ENCODE peak calls at places on chromosomes 13 and 19, in seven cellular contexts. One of them, this sample, is unnamed.

GRCh38 chr13:90448466-90449037 is 898.9 kb upstream of the MIR17HG start:
- DNase-seq in IMR-90: no peak
- DNase-seq in endodermal cell: no peak
- DNase-seq in A673: no peak
- DNase-seq in lower lobe of right lung: no peak
- DNase-seq in ovary: no peak
- DNase-seq in SJSA1: no peak
- DNase-seq in this sample: no peak

GRCh38 chr19:38743394-38744297 is 628 bp downstream of the CAPN12 start:
- DNase-seq in A673: no peak
- DNase-seq in ovary: peak; percentile 38
- DNase-seq in lower lobe of right lung: peak; percentile 45
- DNase-seq in SJSA1: no peak
- DNase-seq in IMR-90: no peak
- DNase-seq in endodermal cell: no peak
- DNase-seq in this sample: no peak

GRCh38 chr19:16057062-16057461 is 19.2 kb upstream of the TPM4 start:
- DNase-seq in A673: no peak
- DNase-seq in SJSA1: no peak
- DNase-seq in ovary: no peak
- DNase-seq in IMR-90: no peak
- DNase-seq in endodermal cell: no peak
- DNase-seq in lower lobe of right lung: no peak
- DNase-seq in this sample: no peak

GRCh38 chr19:41641879-41642485 is 15.1 kb upstream of the CEACAM4 start:
- DNase-seq in A673: peak; percentile 84
- DNase-seq in endodermal cell: peak; percentile 89
- DNase-seq in lower lobe of right lung: peak; percentile 65
- DNase-seq in ovary: no peak
- DNase-seq in IMR-90: peak; percentile 37
- DNase-seq in SJSA1: peak; percentile 61
- DNase-seq in this sample: peak; percentile 45

GRCh38 chr13:68713394-68713793 is 1394.2 kb upstream of the ATXN8OS start:
- DNase-seq in SJSA1: no peak
- DNase-seq in A673: no peak
- DNase-seq in IMR-90: no peak
- DNase-seq in lower lobe of right lung: no peak
- DNase-seq in ovary: no peak
- DNase-seq in endodermal cell: peak; percentile 61
- DNase-seq in this sample: peak; percentile 82

GRCh38 chr19:1408300-1409203 is 1.2 kb downstream of the DAZAP1 start:
- DNase-seq in SJSA1: peak; percentile 67
- DNase-seq in ovary: peak; percentile 68
- DNase-seq in IMR-90: peak; percentile 50
- DNase-seq in A673: peak; percentile 52
- DNase-seq in lower lobe of right lung: peak; percentile 79
- DNase-seq in endodermal cell: peak; percentile 72
- DNase-seq in this sample: peak; percentile 70

GRCh38 chr19:44812142-44812718 is 3.3 kb downstream of the BCAM start:
- DNase-seq in endodermal cell: no peak
- DNase-seq in SJSA1: no peak
- DNase-seq in lower lobe of right lung: no peak
- DNase-seq in IMR-90: no peak
- DNase-seq in ovary: no peak
- DNase-seq in A673: no peak
- DNase-seq in this sample: no peak

GRCh38 chr19:33431986-33432385 is 58.5 kb downstream of the CEBPG start:
- DNase-seq in ovary: no peak
- DNase-seq in A673: no peak
- DNase-seq in endodermal cell: no peak
- DNase-seq in SJSA1: no peak
- DNase-seq in lower lobe of right lung: peak; percentile 19
- DNase-seq in IMR-90: no peak
- DNase-seq in this sample: no peak

GRCh38 chr19:18481505-18482222 is 40.2 kb downstream of the ELL start:
- DNase-seq in ovary: no peak
- DNase-seq in SJSA1: no peak
- DNase-seq in A673: no peak
- DNase-seq in endodermal cell: no peak
- DNase-seq in IMR-90: no peak
- DNase-seq in lower lobe of right lung: no peak
- DNase-seq in this sample: no peak

GRCh38 chr19:18477042-18477760 is 39.3 kb upstream of the ISYNA1 start:
- DNase-seq in lower lobe of right lung: no peak
- DNase-seq in endodermal cell: no peak
- DNase-seq in IMR-90: no peak
- DNase-seq in A673: peak; percentile 50
- DNase-seq in ovary: no peak
- DNase-seq in SJSA1: no peak
- DNase-seq in this sample: no peak

GRCh38 chr19:18477974-18478373 is 40.0 kb upstream of the ISYNA1 start:
- DNase-seq in ovary: no peak
- DNase-seq in endodermal cell: no peak
- DNase-seq in A673: no peak
- DNase-seq in IMR-90: no peak
- DNase-seq in SJSA1: no peak
- DNase-seq in lower lobe of right lung: no peak
- DNase-seq in this sample: no peak

GRCh38 chr19:18478545-18479311 is 40.8 kb upstream of the ISYNA1 start:
- DNase-seq in A673: peak; percentile 78
- DNase-seq in endodermal cell: no peak
- DNase-seq in ovary: peak; percentile 69
- DNase-seq in SJSA1: peak; percentile 80
- DNase-seq in lower lobe of right lung: peak; percentile 86
- DNase-seq in IMR-90: peak; percentile 94
- DNase-seq in this sample: no peak

GRCh38 chr19:18479964-18480723 is 41.7 kb downstream of the ELL start:
- DNase-seq in lower lobe of right lung: peak; percentile 74
- DNase-seq in endodermal cell: no peak
- DNase-seq in SJSA1: peak; percentile 81
- DNase-seq in A673: no peak
- DNase-seq in IMR-90: peak; percentile 64
- DNase-seq in ovary: peak; percentile 67
- DNase-seq in this sample: no peak
- H3K4me1 ChIP-seq in lower lobe of right lung: peaks cover 84% of the 10 kb centered on the region
- H3K4me1 ChIP-seq in endodermal cell: no peaks in the 10 kb centered on the region
- H3K4me1 ChIP-seq in SJSA1: peaks cover 38% of the 10 kb centered on the region
- H3K4me1 ChIP-seq in A673: peaks cover 32% of the 10 kb centered on the region
- H3K4me1 ChIP-seq in IMR-90: peaks cover 35% of the 10 kb centered on the region
- H3K4me1 ChIP-seq in ovary: peaks cover 23% of the 10 kb centered on the region
- H3K4me1 ChIP-seq in this sample: no peaks in the 10 kb centered on the region

GRCh38 chr13:112722433-112723250 is 32.8 kb downstream of the ATP11A start:
- DNase-seq in lower lobe of right lung: peak; percentile 74
- DNase-seq in A673: no peak
- DNase-seq in IMR-90: peak; percentile 98
- DNase-seq in endodermal cell: peak; percentile 77
- DNase-seq in SJSA1: peak; percentile 62
- DNase-seq in ovary: peak; percentile 81
- DNase-seq in this sample: no peak

GRCh38 chr13:112721198-112722104 is 31.6 kb downstream of the ATP11A start:
- DNase-seq in lower lobe of right lung: peak; percentile 46
- DNase-seq in A673: no peak
- DNase-seq in endodermal cell: no peak
- DNase-seq in IMR-90: no peak
- DNase-seq in SJSA1: no peak
- DNase-seq in ovary: peak; percentile 47
- DNase-seq in this sample: no peak

GRCh38 chr13:112724788-112725345 is 35.0 kb downstream of the ATP11A start:
- DNase-seq in A673: no peak
- DNase-seq in SJSA1: no peak
- DNase-seq in endodermal cell: peak; percentile 43
- DNase-seq in IMR-90: no peak
- DNase-seq in lower lobe of right lung: no peak
- DNase-seq in ovary: peak; percentile 35
- DNase-seq in this sample: no peak

GRCh38 chr13:112725346-112726017 is 35.6 kb downstream of the ATP11A start:
- DNase-seq in IMR-90: peak; percentile 62
- DNase-seq in SJSA1: peak; percentile 52
- DNase-seq in ovary: peak; percentile 32
- DNase-seq in A673: no peak
- DNase-seq in lower lobe of right lung: peak; percentile 51
- DNase-seq in endodermal cell: peak; percentile 56
- DNase-seq in this sample: no peak

DNA sequence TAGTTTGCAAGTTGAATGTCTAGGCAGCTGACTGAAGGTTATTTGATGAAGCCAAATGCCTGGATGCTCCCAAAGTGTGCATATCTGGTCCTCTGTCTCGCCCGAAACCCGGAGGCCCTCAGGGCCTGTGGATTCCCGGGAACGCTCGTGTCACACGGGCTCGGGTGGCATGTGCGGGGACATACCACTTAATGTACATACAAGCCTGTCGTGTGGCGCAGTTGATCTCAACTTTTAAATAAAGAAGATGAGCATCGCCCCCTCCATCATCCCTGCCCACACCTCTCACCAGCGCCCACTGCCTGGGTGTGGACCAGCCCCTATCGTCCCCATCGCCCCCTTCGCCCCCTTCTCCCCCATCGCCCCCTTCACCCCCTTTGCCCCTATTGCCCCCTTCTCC is 33.9 kb downstream of the ATP11A start:
- DNase-seq in SJSA1: no peak
- DNase-seq in lower lobe of right lung: no peak
- DNase-seq in IMR-90: no peak
- DNase-seq in endodermal cell: peak; percentile 29
- DNase-seq in A673: no peak
- DNase-seq in ovary: peak; percentile 42
- DNase-seq in this sample: no peak
- H3K4me1 ChIP-seq in SJSA1: peaks cover 26% of the 10 kb centered on the region
- H3K4me1 ChIP-seq in lower lobe of right lung: peaks cover 58% of the 10 kb centered on the region
- H3K4me1 ChIP-seq in IMR-90: peaks cover 24% of the 10 kb centered on the region
- H3K4me1 ChIP-seq in endodermal cell: peaks cover 7% of the 10 kb centered on the region
- H3K4me1 ChIP-seq in A673: no peaks in the 10 kb centered on the region
- H3K4me1 ChIP-seq in ovary: peaks cover 9% of the 10 kb centered on the region
- H3K4me1 ChIP-seq in this sample: peaks cover 23% of the 10 kb centered on the region

DNA sequence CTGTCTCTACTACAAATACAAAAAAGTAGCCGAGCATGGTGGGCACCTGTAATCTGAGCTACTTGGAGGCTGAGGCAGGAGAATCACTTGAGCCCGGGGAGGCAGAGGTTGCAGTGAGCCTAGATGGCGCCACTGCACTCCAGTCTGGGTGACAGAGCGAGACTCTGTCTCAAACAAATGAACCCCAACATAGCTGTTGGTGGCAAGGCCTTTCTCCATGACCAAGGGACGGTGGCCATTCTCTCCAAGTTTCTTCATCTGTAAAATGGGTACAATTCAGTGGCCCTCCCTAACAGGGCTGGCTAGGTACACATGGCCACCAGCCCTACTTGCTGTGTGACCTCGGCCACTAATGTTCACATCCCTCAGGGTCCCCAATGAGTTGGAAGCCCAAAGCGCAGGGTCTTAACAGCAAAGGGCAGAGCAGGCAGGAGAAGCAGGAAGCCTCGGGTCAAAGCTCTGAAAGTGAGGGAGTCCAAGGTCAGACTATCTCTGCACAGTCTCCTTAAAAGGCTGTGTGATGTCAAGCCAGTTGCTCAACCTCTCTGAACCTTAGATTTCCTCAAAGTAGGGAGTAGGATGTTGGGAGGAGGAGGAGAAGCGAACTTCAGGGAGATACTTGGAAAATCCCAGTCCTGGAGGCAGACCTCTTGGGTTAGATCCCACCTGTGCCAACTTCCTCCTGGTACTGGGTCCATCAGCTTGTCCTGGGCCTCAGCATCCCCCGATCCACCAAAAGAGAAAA is 2.7 kb downstream of the JUND start:
- DNase-seq in ovary: no peak
- DNase-seq in SJSA1: no peak
- DNase-seq in endodermal cell: peak; percentile 70
- DNase-seq in A673: no peak
- DNase-seq in lower lobe of right lung: no peak
- DNase-seq in IMR-90: no peak
- DNase-seq in this sample: no peak
- H3K4me1 ChIP-seq in ovary: peaks cover 17% of the 10 kb centered on the region
- H3K4me1 ChIP-seq in SJSA1: peaks cover 40% of the 10 kb centered on the region
- H3K4me1 ChIP-seq in endodermal cell: no peaks in the 10 kb centered on the region
- H3K4me1 ChIP-seq in A673: peaks cover 23% of the 10 kb centered on the region
- H3K4me1 ChIP-seq in lower lobe of right lung: peaks cover 64% of the 10 kb centered on the region
- H3K4me1 ChIP-seq in IMR-90: peaks cover 28% of the 10 kb centered on the region
- H3K4me1 ChIP-seq in this sample: no peaks in the 10 kb centered on the region

GRCh38 chr19:51692065-51692915 is 840 bp upstream of the SPACA6 start:
- DNase-seq in ovary: peak; percentile 56
- DNase-seq in endodermal cell: no peak
- DNase-seq in SJSA1: no peak
- DNase-seq in A673: no peak
- DNase-seq in lower lobe of right lung: no peak
- DNase-seq in IMR-90: no peak
- DNase-seq in this sample: no peak

GRCh38 chr19:51693246-51693645 is at the start of gene SPACA6:
- DNase-seq in IMR-90: no peak
- DNase-seq in lower lobe of right lung: no peak
- DNase-seq in endodermal cell: no peak
- DNase-seq in A673: no peak
- DNase-seq in SJSA1: no peak
- DNase-seq in ovary: peak; percentile 50
- DNase-seq in this sample: no peak

GRCh38 chr19:51694318-51695085 is 1.4 kb downstream of the SPACA6 start:
- DNase-seq in SJSA1: no peak
- DNase-seq in lower lobe of right lung: no peak
- DNase-seq in ovary: peak; percentile 47
- DNase-seq in IMR-90: no peak
- DNase-seq in endodermal cell: no peak
- DNase-seq in A673: no peak
- DNase-seq in this sample: no peak

GRCh38 chr19:51695088-51695487 is 2.0 kb downstream of the SPACA6 start:
- DNase-seq in endodermal cell: no peak
- DNase-seq in IMR-90: no peak
- DNase-seq in A673: no peak
- DNase-seq in ovary: no peak
- DNase-seq in SJSA1: no peak
- DNase-seq in lower lobe of right lung: no peak
- DNase-seq in this sample: no peak

DNA sequence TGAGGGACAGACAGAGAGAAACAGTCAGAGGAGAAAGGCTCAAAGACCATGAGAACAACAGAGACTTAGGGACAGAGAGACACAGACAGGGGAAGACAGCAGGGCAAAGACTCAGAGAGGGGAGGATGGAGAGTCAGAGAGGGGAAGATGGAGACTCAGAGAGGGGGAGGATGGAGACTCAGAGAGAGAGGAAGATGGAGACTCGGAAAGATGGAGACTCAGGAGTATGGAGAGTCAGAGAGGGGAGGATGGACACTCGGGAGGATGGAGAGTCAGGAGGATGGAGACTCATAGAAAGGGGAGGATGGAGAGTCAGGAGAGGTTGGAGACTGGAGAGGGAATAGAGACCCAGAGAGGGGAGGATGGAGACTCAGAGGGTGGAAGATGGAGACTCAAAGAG is 689 bp downstream of the SPACA6 start:
- DNase-seq in SJSA1: no peak
- DNase-seq in A673: no peak
- DNase-seq in endodermal cell: no peak
- DNase-seq in ovary: no peak
- DNase-seq in IMR-90: no peak
- DNase-seq in lower lobe of right lung: no peak
- DNase-seq in this sample: no peak
- H3K4me1 ChIP-seq in SJSA1: peaks cover 13% of the 10 kb centered on the region
- H3K4me1 ChIP-seq in A673: peaks cover 10% of the 10 kb centered on the region
- H3K4me1 ChIP-seq in endodermal cell: no peaks in the 10 kb centered on the region
- H3K4me1 ChIP-seq in ovary: peaks cover 4% of the 10 kb centered on the region
- H3K4me1 ChIP-seq in IMR-90: peaks cover 9% of the 10 kb centered on the region
- H3K4me1 ChIP-seq in lower lobe of right lung: peaks cover 18% of the 10 kb centered on the region
- H3K4me1 ChIP-seq in this sample: peaks cover 10% of the 10 kb centered on the region